ENCODE peak calls at places on chromosomes 1 and 21, in five cellular contexts. U, X, Z, K and H are unnamed samples.

GRCh38 chr1:212432706-212433576 is at the start of gene NENF:
- DNase-seq in U (peak; percentile 48), K (peak; percentile 58), Z (peak; percentile 94), X (peak; percentile 98), H (no peak)

GRCh38 chr1:16352842-16353535 is 709 bp upstream of the FBXO42 start:
- DNase-seq in K (no peak), Z (peak; percentile 44), U (no peak), X (no peak), H (peak; percentile 35)

GRCh38 chr1:160376525-160377131 is 9.8 kb downstream of the NHLH1 start:
- DNase-seq in X (peak; percentile 79), U (peak; percentile 61), K (peak; percentile 58), Z (peak; percentile 82), H (peak; percentile 36)

GRCh38 chr1:206556047-206556747 is 48.9 kb downstream of the RASSF5 start:
- DNase-seq in U (no peak), K (peak; percentile 68), X (no peak), Z (no peak), H (no peak)

GRCh38 chr21:45454924-45455315 is 50.0 kb downstream of the COL18A1 start:
- DNase-seq in X (no peak), Z (no peak), K (no peak), U (no peak), H (no peak)

GRCh38 chr1:7549277-7549676 is 221.8 kb upstream of the VAMP3 start:
- DNase-seq in K (no peak), X (no peak), U (peak; percentile 91), Z (no peak), H (peak; percentile 56)

GRCh38 chr1:162538815-162539431 is 22.6 kb upstream of the UAP1 start:
- DNase-seq in K (peak; percentile 9), U (peak; percentile 75), X (no peak), Z (peak; percentile 30), H (no peak)

GRCh38 chr1:207017615-207018559 is 14.7 kb downstream of the C1orf116 start:
- DNase-seq in U (no peak), X (no peak), K (no peak), Z (peak; percentile 89), H (no peak)

GRCh38 chr1:23597635-23598388 is 38.5 kb upstream of the ID3 start:
- DNase-seq in X (no peak), U (no peak), Z (no peak), K (no peak), H (no peak)

GRCh38 chr1:12244078-12244477 is 14.2 kb downstream of the VPS13D start:
- DNase-seq in U (no peak), Z (peak; percentile 47), K (no peak), X (peak; percentile 37), H (no peak)

GRCh38 chr1:210980082-210980481 is 153.9 kb downstream of the KCNH1 start:
- DNase-seq in X (no peak), K (no peak), Z (no peak), U (no peak), H (no peak)

GRCh38 chr1:210978316-210978993 is 155.5 kb downstream of the KCNH1 start:
- DNase-seq in Z (no peak), K (no peak), U (no peak), X (no peak), H (no peak)
- TF ChIP-seq ZBTB33 in Z (no peak), K (no peak), U (no peak), X (no peak), H (no peak)

DNA sequence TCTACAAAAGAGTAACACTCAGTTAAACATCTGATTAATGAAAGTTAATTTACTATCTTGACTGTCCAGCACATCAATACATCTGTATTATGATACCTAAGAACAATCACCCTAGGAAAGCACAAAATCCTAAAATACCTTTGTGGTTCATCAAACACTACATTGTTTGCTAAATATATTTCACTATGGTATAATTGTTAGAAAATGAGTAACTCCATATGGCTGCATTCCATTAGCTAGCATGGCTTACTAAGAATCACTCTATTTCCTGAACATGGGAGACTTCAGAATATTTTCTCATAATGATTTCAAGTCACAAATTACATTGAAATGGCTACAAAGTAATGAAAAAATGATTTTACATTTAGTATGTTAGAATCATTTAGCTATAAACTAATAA is 12.5 kb downstream of the TRMT1L start:
- DNase-seq in Z (no peak), K (no peak), X (no peak), U (no peak), H (no peak)
- TF ChIP-seq ZBTB33 in Z (no peak), K (no peak), X (no peak), U (no peak), H (no peak)

DNA sequence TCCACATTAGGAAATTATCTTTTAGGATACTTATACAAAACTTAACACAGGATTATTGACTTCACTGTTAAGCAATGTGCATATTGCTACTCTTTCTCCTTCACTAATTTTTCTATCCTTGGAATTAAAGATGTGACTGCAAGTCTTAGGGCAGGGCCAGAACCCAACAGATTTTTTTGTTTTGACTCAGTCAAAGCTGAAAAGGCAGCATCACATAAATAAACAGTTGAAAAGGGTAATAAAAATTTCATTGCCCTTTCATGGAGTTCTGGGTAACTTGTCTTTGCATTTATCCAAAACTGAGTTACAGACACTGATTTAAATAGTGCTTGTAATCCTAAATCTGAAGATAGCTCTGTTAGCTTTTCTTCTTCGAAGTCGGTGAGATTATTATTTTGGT is 1.9 kb upstream of the TMEM35B start:
- DNase-seq in K (no peak), U (no peak), Z (no peak), X (no peak), H (no peak)
- TF ChIP-seq ZBTB33 in K (no peak), U (no peak), Z (no peak), X (no peak), H (no peak)

GRCh38 chr1:244762629-244763028 is 72.8 kb upstream of the COX20 start:
- DNase-seq in X (no peak), Z (no peak), K (no peak), U (no peak), H (no peak)

GRCh38 chr1:244773513-244773912 is 61.9 kb upstream of the COX20 start:
- DNase-seq in X (no peak), U (no peak), K (no peak), Z (no peak), H (no peak)

GRCh38 chr1:244768804-244769203 is 66.7 kb upstream of the COX20 start:
- DNase-seq in X (no peak), Z (no peak), U (no peak), K (no peak), H (no peak)

GRCh38 chr1:244768186-244768585 is 67.3 kb upstream of the COX20 start:
- DNase-seq in Z (no peak), K (no peak), U (no peak), X (no peak), H (no peak)
- TF ChIP-seq ZBTB33 in Z (no peak), K (no peak), U (no peak), X (no peak), H (no peak)

GRCh38 chr1:118931876-118932275 is 56.3 kb downstream of the TBX15 start:
- DNase-seq in U (no peak), Z (no peak), X (no peak), K (no peak), H (no peak)
- TF ChIP-seq ZBTB33 in U (no peak), Z (no peak), X (no peak), K (no peak), H (no peak)

DNA sequence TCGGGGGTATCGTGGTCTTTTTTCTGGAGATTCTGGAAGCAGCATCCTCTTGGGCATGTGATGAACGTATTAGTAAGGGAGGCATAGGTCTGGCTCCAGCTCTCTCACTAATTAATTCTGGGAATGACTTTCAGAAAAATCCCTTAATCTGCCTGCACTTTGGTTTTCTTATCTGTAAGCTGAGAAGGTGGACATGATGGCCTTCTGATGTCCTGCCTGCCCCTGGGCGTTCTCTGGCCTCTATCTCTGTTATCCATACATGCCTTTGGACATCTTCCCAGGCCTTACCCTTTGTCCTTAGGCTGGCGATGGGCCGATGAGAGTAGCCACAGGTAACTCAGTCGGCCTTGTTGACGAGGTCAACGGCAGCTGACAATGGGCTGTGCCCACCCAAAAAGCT is 8.8 kb downstream of the NTRK1 start:
- DNase-seq in U (no peak), X (no peak), Z (peak; percentile 61), K (no peak), H (no peak)
- TF ChIP-seq ZBTB33 in U (no peak), X (no peak), Z (no peak), K (no peak), H (no peak)

GRCh38 chr1:226506921-226507320 is 41.6 kb upstream of the STUM start:
- DNase-seq in U (no peak), X (no peak), K (no peak), Z (no peak), H (no peak)

GRCh38 chr1:226511296-226511695 is 37.3 kb upstream of the STUM start:
- DNase-seq in U (no peak), Z (no peak), K (no peak), X (no peak), H (no peak)

GRCh38 chr1:226510453-226510852 is 38.1 kb upstream of the STUM start:
- DNase-seq in X (no peak), U (no peak), K (no peak), Z (no peak), H (no peak)

DNA sequence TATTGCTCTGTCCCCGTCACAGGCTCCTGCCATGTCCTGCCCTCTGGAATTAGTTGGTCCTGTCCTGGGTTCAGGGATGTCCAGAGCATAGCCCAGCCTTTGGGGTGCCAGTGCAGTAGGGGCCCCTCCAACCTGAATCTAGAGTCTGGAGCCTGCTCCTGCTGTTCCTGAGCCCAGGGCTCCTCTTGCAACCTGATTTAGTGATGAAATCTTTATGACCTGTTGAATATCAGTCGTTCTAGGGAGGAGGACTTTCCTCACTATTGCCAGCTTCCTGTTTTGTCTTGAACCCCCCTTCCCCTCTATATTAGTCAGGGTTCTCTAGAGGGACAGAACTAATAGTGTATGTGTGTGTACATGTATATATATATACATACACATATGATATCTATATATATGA is 42.5 kb upstream of the STUM start:
- DNase-seq in U (no peak), X (no peak), K (no peak), Z (no peak), H (no peak)
- TF ChIP-seq ZBTB33 in U (no peak), X (no peak), K (no peak), Z (no peak), H (no peak)

DNA sequence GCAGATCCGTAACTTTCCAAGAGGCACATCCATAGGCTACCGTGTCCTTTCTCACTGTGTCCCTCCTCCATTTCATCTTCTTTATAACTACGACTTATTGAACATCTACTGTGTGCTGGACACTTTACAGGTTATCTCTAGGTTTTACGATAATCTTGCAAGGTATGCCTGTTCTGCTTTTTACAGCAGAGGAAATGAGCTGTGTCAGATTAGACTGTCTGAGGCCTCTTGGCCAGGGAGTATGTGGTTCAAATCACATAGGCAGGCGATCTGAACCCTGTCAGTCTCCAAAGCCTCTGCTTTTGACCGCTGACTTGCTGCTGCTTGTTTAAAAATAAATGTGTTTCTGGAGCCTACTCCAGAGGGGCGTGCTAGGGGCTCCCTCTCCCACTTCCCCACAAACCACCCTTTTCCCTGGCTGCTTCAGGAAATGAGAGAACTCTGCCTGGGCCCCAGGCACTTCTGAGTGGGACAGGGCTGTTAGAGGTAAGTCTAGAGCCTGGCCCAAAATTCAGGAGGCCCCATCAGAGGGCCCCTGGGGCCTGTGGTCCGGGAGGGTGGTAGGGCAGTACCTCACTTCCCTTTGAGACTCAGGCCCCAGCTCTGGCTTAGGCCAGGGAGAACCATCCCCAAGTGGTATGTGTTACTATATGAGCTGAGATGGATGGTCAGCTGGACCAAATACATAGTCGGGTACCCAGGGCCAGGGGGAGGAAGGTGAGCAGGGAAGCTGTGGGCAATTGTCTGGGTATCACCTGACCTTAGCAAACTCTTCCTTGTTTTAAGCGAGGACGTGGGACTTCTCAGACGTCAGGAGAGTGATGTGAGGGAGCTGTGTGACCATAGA is 4.4 kb downstream of the PSEN2 start:
- DNase-seq in X (no peak), U (no peak), K (no peak), Z (no peak), H (no peak)
- TF ChIP-seq ZBTB33 in X (no peak), U (no peak), K (no peak), Z (no peak), H (no peak)

GRCh38 chr1:153583976-153584375 is 18.3 kb upstream of the S100A2 start:
- DNase-seq in X (no peak), K (no peak), Z (no peak), U (no peak), H (no peak)
- TF ChIP-seq ZBTB33 in X (no peak), K (no peak), Z (no peak), U (no peak), H (no peak)